ENCODE peak calls at places on chromosomes 3 and 15, in seven cellular contexts. U is body of pancreas; O is CD8-positive, alpha-beta T cell; K is ovary; J is fibroblast of villous mesenchyme; F is breast epithelium; E is nephron progenitor cell. V is an unnamed sample.

GRCh38 chr15:73631915-73632669 is 1.1 kb downstream of the NPTN start:
- DNase-seq in U (peak), O (no peak), K (no peak), J (peak), F (peak), E (peak), V (no peak)

GRCh38 chr15:27826902-27827321 is 272.2 kb downstream of the OCA2 start:
- DNase-seq in U (no peak), O (no peak), K (no peak), J (no peak), F (no peak), E (no peak), V (no peak)

GRCh38 chr3:171809513-171810277 is 588 bp downstream of the PLD1 start:
- DNase-seq in U (no peak), O (peak), K (peak), J (peak), F (peak), E (peak), V (peak)

GRCh38 chr3:59730608-59731007 is 680.8 kb upstream of the CFAP20DC start:
- DNase-seq in U (no peak), O (no peak), K (no peak), J (no peak), F (no peak), E (no peak), V (no peak)

GRCh38 chr15:72464251-72464650 is 9.9 kb upstream of the ARIH1 start:
- DNase-seq in U (no peak), O (no peak), K (no peak), J (no peak), F (no peak), E (no peak), V (no peak)

GRCh38 chr3:106908181-106908938 is 468.9 kb upstream of the CCDC54 start:
- DNase-seq in U (no peak), O (no peak), K (no peak), J (no peak), F (no peak), E (no peak), V (no peak)

GRCh38 chr15:37016287-37016686 is 84.1 kb downstream of the MEIS2 start:
- DNase-seq in U (peak), O (no peak), K (peak), J (peak), F (no peak), E (no peak), V (no peak)

GRCh38 chr3:31285808-31286486 is 246.8 kb upstream of the STT3B start:
- DNase-seq in U (no peak), O (no peak), K (no peak), J (no peak), F (no peak), E (no peak), V (no peak)

GRCh38 chr15:59738676-59739075 is 49.6 kb upstream of the BNIP2 start:
- DNase-seq in U (no peak), O (no peak), K (no peak), J (no peak), F (no peak), E (no peak), V (no peak)

GRCh38 chr15:88657326-88658069 is 18.7 kb downstream of the ISG20 start:
- DNase-seq in U (peak), O (peak), K (peak), J (peak), F (no peak), E (peak), V (no peak)

GRCh38 chr3:8166013-8166412 is 335.6 kb upstream of the LMCD1 start:
- DNase-seq in U (no peak), O (no peak), K (no peak), J (no peak), F (no peak), E (no peak), V (no peak)

GRCh38 chr3:30502742-30503073 is 103.7 kb upstream of the TGFBR2 start:
- DNase-seq in U (no peak), O (no peak), K (no peak), J (no peak), F (no peak), E (no peak), V (no peak)

GRCh38 chr3:102926618-102927017 is 491.8 kb downstream of the ZPLD1 start:
- DNase-seq in U (no peak), O (no peak), K (no peak), J (no peak), F (no peak), E (no peak), V (no peak)

GRCh38 chr3:67109651-67110204 is 111.6 kb downstream of the KBTBD8 start:
- DNase-seq in U (no peak), O (no peak), K (no peak), J (peak), F (no peak), E (no peak), V (no peak)

GRCh38 chr15:95196176-95196915 is 965.0 kb downstream of the MCTP2 start:
- DNase-seq in U (no peak), O (no peak), K (no peak), J (no peak), F (no peak), E (no peak), V (no peak)

GRCh38 chr15:83207622-83208356 is at the start of gene HDGFL3:
- DNase-seq in U (peak), O (no peak), K (peak), J (peak), F (peak), E (peak), V (peak)

GRCh38 chr15:89492934-89493631 is 3.3 kb downstream of the RHCG start:
- DNase-seq in U (peak), O (no peak), K (no peak), J (no peak), F (no peak), E (no peak), V (no peak)

GRCh38 chr15:51869074-51869425 is 39.6 kb downstream of the TMOD3 start:
- DNase-seq in U (no peak), O (no peak), K (no peak), J (peak), F (no peak), E (no peak), V (no peak)

GRCh38 chr15:53833134-53833624 is 73.7 kb upstream of the WDR72 start:
- DNase-seq in U (peak), O (no peak), K (no peak), J (no peak), F (no peak), E (no peak), V (no peak)

GRCh38 chr3:27253831-27254230 is 115.4 kb downstream of the NEK10 start:
- DNase-seq in U (peak), O (no peak), K (no peak), J (peak), F (peak), E (peak), V (no peak)

GRCh38 chr3:194879991-194880939 is 194.6 kb downstream of the FAM43A start:
- DNase-seq in U (no peak), O (no peak), K (peak), J (peak), F (peak), E (no peak), V (peak)

GRCh38 chr3:178472941-178473340 is 63.3 kb upstream of the KCNMB2 start:
- DNase-seq in U (no peak), O (no peak), K (no peak), J (no peak), F (no peak), E (no peak), V (no peak)

GRCh38 chr15:22778796-22779195 is 7.6 kb upstream of the NIPA1 start:
- DNase-seq in U (no peak), O (no peak), K (no peak), J (peak), F (no peak), E (no peak), V (no peak)

GRCh38 chr3:105555206-105555605 is 188.5 kb downstream of the ALCAM start:
- DNase-seq in U (no peak), O (no peak), K (no peak), J (no peak), F (no peak), E (no peak), V (no peak)

GRCh38 chr3:98521897-98522537 is 685 bp downstream of the CLDND1 start:
- DNase-seq in U (peak), O (peak), K (peak), J (peak), F (peak), E (peak), V (no peak)

GRCh38 chr15:59543721-59544547 is 67.6 kb upstream of the GCNT3 start:
- DNase-seq in U (no peak), O (no peak), K (no peak), J (no peak), F (no peak), E (no peak), V (no peak)

GRCh38 chr3:183122257-183122932 is 23.1 kb upstream of the MCCC1 start:
- DNase-seq in U (no peak), O (no peak), K (no peak), J (peak), F (no peak), E (no peak), V (no peak)

GRCh38 chr3:106326941-106327765 is 458.3 kb upstream of the CBLB start:
- DNase-seq in U (no peak), O (no peak), K (no peak), J (no peak), F (no peak), E (no peak), V (no peak)

GRCh38 chr3:45332493-45332892 is 55.9 kb upstream of the LARS2 start:
- DNase-seq in U (no peak), O (no peak), K (no peak), J (no peak), F (no peak), E (no peak), V (no peak)

DNA sequence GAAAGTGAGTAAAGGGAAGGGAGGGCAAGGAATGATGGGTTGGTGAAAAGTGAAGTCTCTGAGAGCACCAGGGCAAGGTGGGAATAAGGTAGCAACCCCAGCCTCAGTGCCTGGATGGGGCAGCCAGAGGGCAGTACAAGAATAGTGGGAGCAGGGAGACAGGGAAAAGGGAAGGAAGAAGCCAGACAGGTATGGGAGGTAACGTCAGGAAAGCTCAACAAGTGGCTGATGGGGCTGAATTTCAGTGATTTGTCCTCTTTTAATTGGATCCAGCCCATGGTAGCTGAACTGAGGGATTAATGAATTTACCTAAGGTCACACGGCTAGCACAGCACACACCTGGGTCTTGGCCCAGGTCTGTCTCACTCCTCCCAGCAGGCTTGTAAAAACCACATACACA is 12.6 kb downstream of the RORA start:
- DNase-seq in U (no peak), O (no peak), K (no peak), J (no peak), F (no peak), E (no peak), V (no peak)
- TF ChIP-seq CTCF in U (no peak), O (no peak), K (no peak), J (no peak), F (peak), E (no peak), V (no peak)

DNA sequence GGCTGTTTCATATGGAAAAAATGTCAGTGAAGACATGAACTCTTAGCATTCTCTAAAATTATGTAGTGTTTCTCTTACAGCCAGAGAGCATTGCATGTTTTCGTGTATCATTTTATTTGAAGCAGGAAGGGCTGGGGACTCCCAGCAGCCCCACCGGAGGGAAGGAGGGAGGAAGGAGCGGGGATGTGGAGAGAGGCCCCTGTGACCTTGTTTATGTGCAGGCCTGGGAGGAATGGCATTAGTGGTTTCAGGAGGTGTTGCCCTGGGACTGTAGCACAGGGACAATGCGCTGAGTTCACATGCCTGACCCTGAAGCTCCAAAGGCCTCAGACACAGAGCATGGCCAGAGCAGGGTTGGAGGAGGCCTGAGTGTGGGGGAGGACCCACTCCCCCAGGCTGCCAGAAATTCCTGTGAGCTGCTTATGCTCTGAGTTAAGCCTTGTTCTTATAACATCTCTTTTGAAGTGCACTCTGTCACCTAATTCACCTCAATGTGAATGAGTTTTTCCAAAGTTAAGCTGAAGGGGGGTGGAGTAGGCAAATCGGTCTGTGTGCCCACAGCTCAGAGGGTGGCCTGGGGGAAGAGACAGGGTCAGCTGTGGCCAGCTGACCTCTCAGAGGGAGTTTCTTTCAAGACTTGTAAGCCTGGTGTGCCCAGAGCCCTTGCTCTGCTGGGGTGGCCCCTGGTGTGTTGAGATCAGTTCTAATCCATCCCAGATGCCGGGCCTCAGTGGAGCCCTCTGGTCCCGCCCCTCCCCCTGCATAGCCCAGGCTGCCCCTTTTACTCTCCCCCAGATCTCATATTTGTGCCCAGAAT is 3.9 kb upstream of the RNU6-1 start:
- DNase-seq in U (no peak), O (no peak), K (peak), J (peak), F (no peak), E (peak), V (no peak)
- TF ChIP-seq CTCF in U (no peak), O (no peak), K (no peak), J (no peak), F (no peak), E (no peak), V (no peak)

DNA sequence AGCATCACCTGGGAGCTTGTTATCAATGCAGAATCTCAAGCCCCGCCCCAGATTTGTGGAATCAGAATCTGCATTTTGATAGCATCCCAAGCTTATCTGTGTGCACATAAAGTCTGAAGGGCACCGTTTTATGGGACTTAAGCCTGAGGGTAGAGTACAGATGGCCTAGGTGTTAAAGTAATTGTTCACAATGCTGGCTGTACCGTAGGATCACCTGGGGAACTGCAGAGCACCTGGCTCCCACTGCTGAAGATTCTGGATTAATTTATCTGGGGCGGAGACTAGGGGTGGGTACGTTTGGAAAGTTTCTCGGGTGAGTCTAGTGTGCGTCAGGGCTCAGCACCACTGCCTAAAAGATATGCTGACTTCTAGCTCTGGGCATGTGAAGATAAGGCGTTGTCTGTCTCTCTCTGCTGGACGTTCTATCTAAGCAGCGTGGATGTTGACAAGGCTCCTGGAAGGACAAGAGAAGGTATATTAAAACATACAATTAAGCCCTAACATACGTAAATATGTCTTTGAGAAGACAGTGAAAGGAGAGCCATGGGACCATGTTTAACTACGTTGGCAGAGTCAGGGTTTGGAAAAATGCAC is 63.2 kb upstream of the RASGRP1 start:
- DNase-seq in U (no peak), O (no peak), K (no peak), J (no peak), F (no peak), E (no peak), V (no peak)
- TF ChIP-seq CTCF in U (no peak), O (no peak), K (no peak), J (no peak), F (no peak), E (no peak), V (no peak)

DNA sequence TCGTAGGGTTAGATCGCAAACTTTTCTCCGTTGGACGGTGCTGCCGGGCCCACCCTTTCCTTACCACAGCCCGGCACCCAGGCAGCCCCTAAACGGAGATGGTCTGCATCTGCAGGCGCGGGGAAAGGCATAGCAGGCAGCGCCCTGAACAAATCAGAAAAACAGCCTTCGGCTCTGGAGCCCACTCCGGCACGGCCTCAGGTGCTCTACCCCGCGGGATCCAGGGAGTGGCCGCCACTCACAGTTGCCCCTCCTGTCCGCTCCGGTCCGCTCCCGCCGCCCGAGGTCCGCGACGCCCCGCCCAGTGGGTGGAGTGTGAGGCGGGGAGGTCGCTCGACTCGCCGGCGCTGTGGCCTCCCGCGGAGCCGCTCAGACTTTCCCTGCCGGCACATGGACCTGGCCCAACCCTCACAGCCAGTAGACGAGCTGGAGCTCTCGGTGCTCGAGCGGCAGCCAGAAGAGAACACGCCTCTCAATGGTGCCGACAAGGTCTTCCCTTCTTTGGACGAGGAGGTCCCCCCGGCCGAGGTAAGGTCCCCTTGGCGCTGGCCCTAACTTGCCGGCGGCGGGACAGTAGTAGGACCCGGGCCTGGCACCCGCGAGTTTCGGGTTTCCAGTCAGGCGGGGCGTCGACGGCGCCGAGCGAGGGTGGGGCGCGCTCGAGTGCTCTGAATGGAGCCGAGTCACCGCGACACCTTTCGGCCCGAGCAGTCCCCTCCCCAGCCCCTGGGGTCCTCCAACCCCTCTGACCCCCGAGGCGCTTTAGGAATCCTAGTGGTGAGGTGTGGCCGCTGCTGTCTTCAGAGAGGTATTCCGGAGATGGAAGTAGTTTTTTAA is at the start of gene C3orf52:
- DNase-seq in U (peak), O (peak), K (peak), J (peak), F (peak), E (peak), V (peak)
- TF ChIP-seq CTCF in U (no peak), O (no peak), K (no peak), J (peak), F (peak), E (peak), V (peak)

DNA sequence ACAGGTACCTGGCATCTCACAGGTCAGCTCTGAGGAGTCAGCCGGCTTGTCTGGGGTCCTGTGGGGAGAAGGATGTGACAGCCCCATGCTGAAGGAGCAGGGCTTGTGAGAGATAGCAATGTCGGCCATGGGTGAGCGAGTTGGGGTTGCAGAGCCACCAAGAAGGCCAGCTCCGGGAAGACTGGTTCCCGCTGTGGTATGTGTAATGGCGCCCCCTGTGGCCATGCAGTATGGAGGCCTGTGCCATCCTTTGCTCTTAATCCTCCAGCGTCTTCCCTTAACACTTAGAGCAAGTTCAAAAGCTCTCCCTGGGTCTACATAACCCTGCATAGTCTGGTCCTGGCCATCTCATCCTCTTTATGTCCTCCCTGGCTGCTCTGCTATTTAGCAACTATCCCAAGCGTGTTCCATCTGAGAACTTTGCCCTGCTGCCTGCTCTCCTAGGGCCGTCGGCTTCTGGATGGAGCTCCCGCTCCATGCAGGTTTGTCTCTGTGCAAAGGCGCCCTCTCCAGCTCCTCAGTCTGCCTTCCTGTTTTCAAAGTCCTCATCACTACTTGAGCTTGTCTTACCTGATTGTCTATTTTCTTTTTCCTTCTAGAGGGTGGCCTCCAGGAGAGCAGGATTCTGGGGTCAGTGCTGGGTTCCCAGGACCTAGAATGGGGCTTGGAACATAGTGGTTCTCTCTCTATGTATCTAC is 40.8 kb upstream of the IQCF6 start:
- DNase-seq in U (no peak), O (no peak), K (no peak), J (no peak), F (no peak), E (peak), V (no peak)
- TF ChIP-seq CTCF in U (no peak), O (no peak), K (no peak), J (peak), F (no peak), E (peak), V (peak)

GRCh38 chr15:42107483-42107882 is 13.1 kb upstream of the PLA2G4D start:
- DNase-seq in U (no peak), O (no peak), K (no peak), J (no peak), F (no peak), E (no peak), V (no peak)
- TF ChIP-seq CTCF in U (no peak), O (no peak), K (no peak), J (no peak), F (no peak), E (no peak), V (no peak)

V was measured in type B pancreatic cell.